ENCODE peak calls at places on chromosomes 1 and 21, in six cellular contexts. A is activated naive CD4-positive, alpha-beta T cell treated with anti-CD3 and anti-CD28 coated beads, Interleukin-2, amount 50 U/mL, for 16 hours; M is stimulated activated naive CD8-positive, alpha-beta T cell treated with anti-CD3 and anti-CD28 coated beads, Interleukin-15, Interleukin-2, amounts not matched to agents 100 U/mL and 50 U/mL, for 24 hours; K is bronchial epithelial cell; T is cardiac fibroblast; H is effector memory CD4-positive, alpha-beta T cell. B is an unnamed sample.

GRCh38 chr1:178516110-178516509 is 3.2 kb downstream of the TEX35 start:
- DNase-seq in A (no peak), M (no peak), K (no peak), T (no peak), H (no peak), B (no peak)

GRCh38 chr1:186700688-186701087 is 20.5 kb upstream of the PTGS2 start:
- DNase-seq in A (no peak), M (no peak), K (no peak), T (no peak), H (no peak), B (no peak)

GRCh38 chr21:43292866-43293142 is 124.0 kb downstream of the CRYAA start:
- DNase-seq in A (no peak), M (no peak), K (no peak), T (no peak), H (no peak), B (no peak)

GRCh38 chr1:79255421-79255820 is 248.9 kb upstream of the ADGRL4 start:
- DNase-seq in A (no peak), M (no peak), K (no peak), T (no peak), H (no peak), B (no peak)

GRCh38 chr1:111453706-111454105 is 4.4 kb downstream of the ATP5PB start:
- DNase-seq in A (no peak), M (no peak), K (no peak), T (no peak), H (no peak), B (no peak)

GRCh38 chr1:14987829-14988603 is 165.5 kb upstream of the TMEM51 start:
- DNase-seq in A (no peak), M (no peak), K (no peak), T (peak), H (no peak), B (no peak)

GRCh38 chr1:163315773-163316374 is 5.9 kb upstream of the NUF2 start:
- DNase-seq in A (peak), M (peak), K (peak), T (peak), H (peak), B (peak)

GRCh38 chr1:201898992-201899391 is 10.3 kb downstream of the SHISA4 start:
- DNase-seq in A (no peak), M (no peak), K (no peak), T (no peak), H (no peak), B (no peak)

GRCh38 chr21:42063578-42064521 is 7.3 kb upstream of the UMODL1 start:
- DNase-seq in A (peak), M (peak), K (peak), T (no peak), H (peak), B (no peak)

GRCh38 chr1:38826886-38827285 is 32.7 kb downstream of the RRAGC start:
- DNase-seq in A (no peak), M (no peak), K (no peak), T (no peak), H (no peak), B (no peak)

GRCh38 chr1:173717238-173717637 is 2.5 kb downstream of the KLHL20 start:
- DNase-seq in A (no peak), M (no peak), K (peak), T (no peak), H (no peak), B (no peak)

GRCh38 chr1:12055259-12055658 is 7.8 kb upstream of the TNFRSF8 start:
- DNase-seq in A (no peak), M (no peak), K (no peak), T (no peak), H (no peak), B (no peak)

GRCh38 chr21:28770867-28771661 is 221.6 kb downstream of the LTN1 start:
- DNase-seq in A (no peak), M (no peak), K (no peak), T (peak), H (no peak), B (no peak)

GRCh38 chr1:119964673-119965363 is 68.5 kb upstream of the ADAM30 start:
- DNase-seq in A (no peak), M (no peak), K (no peak), T (peak), H (no peak), B (peak)

GRCh38 chr1:53396563-53397268 is 62.5 kb upstream of the DMRTB1 start:
- DNase-seq in A (no peak), M (no peak), K (no peak), T (no peak), H (no peak), B (no peak)